ENCODE peak calls at places on chromosomes 7 and 10, in seven cellular contexts. D is K562, J is GM12878, G is sigmoid colon, O is ovary, Z is tibial nerve, X is stomach. Q is an unnamed sample. For H3K27me3, the result is how much of the 10 kb centered on the place peaks cover.

GRCh38 chr7:157469181-157470016 is 132.6 kb downstream of the DNAJB6 start:
- DNase-seq in D (no peak), J (no peak), G (peak), O (no peak), Z (no peak), X (peak), Q (no peak)

GRCh38 chr10:89301231-89301630 is 615 bp upstream of the IFIT2 start:
- DNase-seq in D (no peak), J (no peak), G (no peak), O (no peak), Z (no peak), X (no peak), Q (no peak)

GRCh38 chr7:131357282-131357880 is 29.7 kb downstream of the MKLN1 start:
- DNase-seq in D (no peak), J (no peak), G (no peak), O (no peak), Z (no peak), X (no peak), Q (no peak)

GRCh38 chr7:135877799-135878198 is 99.4 kb downstream of the MTPN start:
- DNase-seq in D (no peak), J (peak), G (no peak), O (no peak), Z (no peak), X (no peak), Q (no peak)

GRCh38 chr7:155198901-155199845 is 98.5 kb upstream of the INSIG1 start:
- DNase-seq in D (no peak), J (no peak), G (no peak), O (no peak), Z (no peak), X (no peak), Q (no peak)

GRCh38 chr10:63703113-63703670 is 182.0 kb downstream of the REEP3 start:
- DNase-seq in D (no peak), J (peak), G (no peak), O (no peak), Z (no peak), X (no peak), Q (no peak)

GRCh38 chr7:135558337-135558767 is 635 bp downstream of the NUP205 start:
- DNase-seq in D (peak), J (peak), G (no peak), O (peak), Z (peak), X (peak), Q (no peak)

GRCh38 chr10:12466701-12467100 is 117.4 kb downstream of the CAMK1D start:
- DNase-seq in D (no peak), J (no peak), G (peak), O (no peak), Z (no peak), X (no peak), Q (no peak)

GRCh38 chr10:36336315-36336714 is 694.2 kb upstream of the FZD8 start:
- DNase-seq in D (no peak), J (no peak), G (no peak), O (no peak), Z (no peak), X (no peak), Q (no peak)

GRCh38 chr10:5666324-5667220 is at the start of gene ASB13:
- DNase-seq in D (peak), J (no peak), G (peak), O (peak), Z (no peak), X (peak), Q (no peak)

GRCh38 chr7:8516976-8517375 is 83.6 kb downstream of the NXPH1 start:
- DNase-seq in D (no peak), J (no peak), G (no peak), O (no peak), Z (no peak), X (no peak), Q (no peak)

GRCh38 chr7:98251251-98251843 is 685 bp downstream of the TECPR1 start:
- DNase-seq in D (peak), J (no peak), G (no peak), O (peak), Z (no peak), X (peak), Q (no peak)

GRCh38 chr10:100913470-100913865 is 705 bp downstream of the SLF2 start:
- DNase-seq in D (no peak), J (no peak), G (no peak), O (no peak), Z (no peak), X (no peak), Q (no peak)

GRCh38 chr10:126844406-126844805 is 60.8 kb upstream of the DOCK1 start:
- DNase-seq in D (no peak), J (no peak), G (no peak), O (no peak), Z (no peak), X (no peak), Q (no peak)

GRCh38 chr7:123677316-123677715 is 21.6 kb downstream of the LMOD2 start:
- DNase-seq in D (no peak), J (no peak), G (no peak), O (no peak), Z (no peak), X (no peak), Q (no peak)

GRCh38 chr7:23396222-23396621 is 74.1 kb downstream of the IGF2BP3 start:
- DNase-seq in D (no peak), J (no peak), G (no peak), O (no peak), Z (no peak), X (no peak), Q (no peak)

GRCh38 chr10:7146189-7146588 is 264.6 kb downstream of the SFMBT2 start:
- DNase-seq in D (no peak), J (no peak), G (no peak), O (no peak), Z (no peak), X (no peak), Q (no peak)

GRCh38 chr10:33114451-33114944 is 156.5 kb upstream of the ITGB1 start:
- DNase-seq in D (no peak), J (no peak), G (no peak), O (no peak), Z (no peak), X (no peak), Q (no peak)

GRCh38 chr7:6279937-6280336 is 7.5 kb upstream of the CYTH3 start:
- DNase-seq in D (no peak), J (no peak), G (peak), O (no peak), Z (no peak), X (no peak), Q (peak)

GRCh38 chr10:51405580-51406367 is 293.6 kb downstream of the CSTF2T start:
- DNase-seq in D (no peak), J (no peak), G (peak), O (no peak), Z (no peak), X (no peak), Q (no peak)

GRCh38 chr7:39488467-39489393 is 77.5 kb upstream of the YAE1 start:
- DNase-seq in D (no peak), J (no peak), G (no peak), O (no peak), Z (no peak), X (no peak), Q (no peak)

GRCh38 chr7:39493929-39494328 is 72.3 kb upstream of the YAE1 start:
- DNase-seq in D (no peak), J (no peak), G (no peak), O (no peak), Z (no peak), X (no peak), Q (no peak)

DNA sequence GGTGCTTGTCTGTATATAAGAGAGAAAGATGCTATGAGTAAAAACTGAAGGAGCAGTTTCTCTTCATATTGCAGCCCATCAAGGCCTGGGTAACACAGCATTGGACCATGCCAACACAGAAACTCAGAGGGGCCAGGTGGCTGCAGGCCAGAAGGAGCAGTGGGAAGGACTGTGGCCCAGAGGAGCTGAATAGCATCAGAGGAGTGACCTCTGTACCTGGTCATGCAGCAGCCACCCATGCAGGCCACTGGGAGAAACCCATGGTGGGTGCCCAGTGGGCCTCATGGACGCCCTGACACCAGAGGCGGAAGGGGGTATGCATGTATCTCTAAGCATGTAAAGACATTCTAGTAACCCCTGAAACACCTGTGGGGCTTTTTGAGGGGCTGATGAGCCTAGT is 75.9 kb upstream of the YAE1 start:
- DNase-seq in D (no peak), J (no peak), G (no peak), O (no peak), Z (no peak), X (no peak), Q (no peak)
- H3K27me3 ChIP-seq in D (under half), J (under half), G (under half), O (under half), Z (under half), X (under half), Q (under half)

GRCh38 chr7:69430502-69431145 is 167.7 kb upstream of the AUTS2 start:
- DNase-seq in D (no peak), J (no peak), G (peak), O (peak), Z (peak), X (no peak), Q (no peak)
- TF ChIP-seq CTCF in D (no peak), J (no peak), G (no peak), O (no peak), Z (no peak), X (no peak), Q (no peak)

DNA sequence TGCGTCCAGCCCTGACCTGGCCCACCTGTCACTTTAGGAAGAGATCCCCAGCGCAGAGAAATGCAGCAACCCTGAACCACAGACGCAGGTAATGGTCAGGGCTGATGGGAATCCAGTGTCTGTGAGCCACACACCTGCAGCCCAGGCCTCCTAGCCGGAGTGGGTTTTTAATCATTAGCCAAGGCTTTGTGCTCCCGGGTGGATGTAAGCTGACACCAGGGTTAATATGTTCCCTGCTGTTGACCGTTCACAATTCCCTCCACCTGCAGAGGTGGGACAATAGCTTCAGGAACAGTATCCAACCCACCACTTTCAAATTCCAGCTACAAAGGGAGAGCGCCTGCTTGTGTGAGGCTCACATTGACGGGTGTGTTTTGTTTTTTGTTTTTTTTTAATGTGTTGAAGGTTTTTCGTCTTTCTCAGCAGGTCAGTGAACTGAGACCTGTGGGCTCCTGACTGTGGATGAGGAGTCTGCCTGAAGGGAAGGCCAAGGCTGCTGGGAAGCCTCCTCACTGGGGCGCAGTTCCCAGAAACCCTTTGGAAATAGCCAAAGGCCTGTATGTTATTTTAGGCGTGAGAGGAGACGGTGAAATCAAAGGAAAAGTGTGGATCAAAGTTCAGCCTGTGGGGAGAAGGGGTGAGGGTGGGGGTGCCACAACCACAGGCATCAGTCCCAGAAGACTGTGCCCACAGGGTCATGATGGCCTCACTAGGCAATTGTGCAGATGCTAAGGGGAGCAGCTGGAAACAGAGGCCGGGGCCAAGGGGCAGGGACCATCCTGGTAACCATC is 111.1 kb downstream of the TNS3 start:
- DNase-seq in D (no peak), J (no peak), G (no peak), O (no peak), Z (no peak), X (peak), Q (no peak)
- TF ChIP-seq EP300 in D (no peak), J (no peak), G (no peak), O (no peak), Z (no peak), X (no peak), Q (no peak)

GRCh38 chr10:92038949-92039348 is 115.4 kb downstream of the BTAF1 start:
- DNase-seq in D (no peak), J (no peak), G (no peak), O (no peak), Z (no peak), X (no peak), Q (no peak)

GRCh38 chr10:92047215-92047614 is 123.6 kb downstream of the BTAF1 start:
- DNase-seq in D (no peak), J (no peak), G (no peak), O (no peak), Z (no peak), X (no peak), Q (no peak)

GRCh38 chr10:92045641-92046106 is 122.1 kb downstream of the BTAF1 start:
- DNase-seq in D (no peak), J (no peak), G (no peak), O (no peak), Z (no peak), X (no peak), Q (no peak)

GRCh38 chr10:92042541-92042940 is 119.0 kb downstream of the BTAF1 start:
- DNase-seq in D (no peak), J (no peak), G (no peak), O (no peak), Z (no peak), X (no peak), Q (no peak)
- H3K27me3 ChIP-seq in D (under half), J (under half), G (under half), O (under half), Z (under half), X (under half), Q (under half)

GRCh38 chr10:60846173-60846572 is 67.9 kb downstream of the CDK1 start:
- DNase-seq in D (no peak), J (no peak), G (no peak), O (no peak), Z (no peak), X (no peak), Q (no peak)
- TF ChIP-seq CTCF in D (peak), J (no peak), G (no peak), O (no peak), Z (no peak), X (no peak), Q (no peak)

DNA sequence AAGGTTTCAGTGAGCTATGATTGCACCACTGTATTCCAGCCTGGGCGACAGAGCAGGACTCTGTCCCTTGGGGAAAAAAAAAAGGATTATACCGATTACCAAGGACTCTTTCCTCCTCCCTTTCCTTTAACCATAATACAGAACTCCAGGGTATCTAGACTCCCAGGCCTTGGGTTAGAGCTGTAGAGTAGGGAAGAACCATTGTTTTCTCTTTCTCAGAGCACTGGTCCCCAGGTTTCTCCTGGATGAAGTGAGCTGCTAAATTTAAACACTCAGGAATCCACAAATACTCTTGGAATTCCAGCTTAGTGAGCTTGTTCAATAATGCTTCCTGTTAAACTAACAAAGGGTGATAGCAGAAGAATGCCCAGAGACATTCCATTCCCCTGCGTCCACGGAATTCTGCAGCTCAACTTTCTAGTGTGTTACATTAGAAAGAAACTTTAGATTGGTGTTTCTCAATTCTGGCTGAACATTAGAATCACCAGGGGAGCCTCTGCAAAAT is 14.6 kb upstream of the RPEL1 start:
- DNase-seq in D (no peak), J (no peak), G (no peak), O (no peak), Z (no peak), X (peak), Q (no peak)
- TF ChIP-seq EP300 in D (no peak), J (no peak), G (no peak), O (no peak), Z (no peak), X (no peak), Q (no peak)

DNA sequence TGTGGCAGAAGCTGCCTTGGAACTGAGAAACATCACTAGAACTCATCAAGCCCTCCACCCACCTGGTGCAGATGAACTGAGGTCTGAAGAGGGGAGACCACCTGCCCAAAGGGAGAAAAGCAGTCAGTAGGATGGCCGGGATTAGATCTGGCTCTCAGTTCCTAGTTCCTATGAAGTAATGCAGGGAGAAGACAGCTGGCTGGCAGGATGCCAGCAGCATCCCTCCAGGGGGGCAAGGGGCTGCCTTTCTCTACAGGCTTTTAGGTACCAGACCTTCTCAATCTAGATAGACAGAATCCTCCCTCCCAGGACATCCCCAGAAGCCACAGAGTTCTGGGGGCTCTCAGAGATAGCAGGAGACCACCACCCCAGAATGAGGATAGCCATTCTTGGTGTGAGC is 7.8 kb downstream of the CRHR2 start:
- DNase-seq in D (no peak), J (no peak), G (no peak), O (no peak), Z (no peak), X (no peak), Q (no peak)
- H3K27me3 ChIP-seq in D (under half), J (under half), G (under half), O (under half), Z (under half), X (half or more), Q (under half)

DNA sequence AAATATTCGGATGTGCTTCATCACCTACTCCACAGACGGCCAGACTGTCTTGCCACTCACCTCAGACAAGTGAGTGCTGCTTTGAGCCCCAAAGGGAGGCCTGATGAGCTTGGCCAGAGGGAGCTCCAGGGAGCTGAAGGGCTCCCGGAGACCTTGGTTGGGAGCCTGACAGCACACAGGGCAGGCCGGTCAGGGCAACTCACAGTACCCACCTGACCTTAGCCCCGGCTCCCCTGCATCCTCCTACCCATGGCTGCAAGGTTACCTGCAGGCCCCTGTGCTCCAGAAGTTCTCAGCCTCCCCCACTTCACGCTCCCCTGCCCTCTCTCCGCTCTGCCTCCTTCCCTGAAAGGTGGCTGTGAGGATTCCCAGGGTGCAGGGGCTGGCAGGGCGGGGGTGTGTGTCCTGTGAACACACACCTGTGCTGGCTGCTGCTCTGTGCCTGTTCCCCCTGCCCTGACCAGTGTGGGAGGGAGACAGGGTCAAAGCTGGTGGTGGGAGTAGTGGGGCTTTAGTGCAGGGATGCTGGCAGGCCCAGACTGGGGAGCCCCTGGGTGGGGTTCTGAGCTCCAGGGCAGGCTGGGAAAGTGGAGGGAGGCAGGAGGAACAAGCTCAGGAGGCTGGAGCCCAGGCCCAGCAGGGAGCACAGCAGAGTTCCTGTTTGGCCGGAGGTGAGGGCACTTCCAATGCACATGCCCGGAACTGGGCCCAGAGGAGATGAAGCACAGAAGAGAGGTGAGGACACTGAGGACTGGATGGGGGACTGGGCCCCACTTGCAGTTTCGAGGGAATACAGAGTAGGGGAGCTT is 7.2 kb downstream of the ANTXRL start:
- DNase-seq in D (no peak), J (no peak), G (peak), O (no peak), Z (no peak), X (no peak), Q (peak)
- TF ChIP-seq CTCF in D (peak), J (no peak), G (no peak), O (no peak), Z (no peak), X (no peak), Q (peak)